ENCODE peak calls at places on chromosomes 1 and 21, in five cellular contexts. K, C, L, U and H are unnamed samples. For H3K4me1, the result is how much of the 10 kb centered on the place peaks cover.

GRCh38 chr1:172431721-172432192 is 11.3 kb downstream of the C1orf105 start:
- DNase-seq in L (no peak), C (no peak), K (peak), U (peak), H (no peak)

GRCh38 chr1:229596961-229597699 is 28.8 kb downstream of the TAF5L start:
- DNase-seq in U (no peak), L (peak), C (peak), K (no peak), H (peak)

GRCh38 chr21:25639922-25640670 is 1.0 kb downstream of the JAM2 start:
- DNase-seq in K (no peak), L (peak), C (no peak), U (no peak), H (no peak)

GRCh38 chr21:22421416-22422190 is 1423.4 kb downstream of the NCAM2 start:
- DNase-seq in U (no peak), L (no peak), K (no peak), C (no peak), H (no peak)

GRCh38 chr1:210428696-210429095 is 100.0 kb downstream of the HHAT start:
- DNase-seq in L (no peak), C (no peak), K (no peak), U (no peak), H (no peak)

GRCh38 chr1:148362141-148362929 is 120.8 kb downstream of the PPIAL4G start:
- DNase-seq in L (no peak), K (peak), U (peak), C (peak), H (no peak)

GRCh38 chr1:218665216-218665615 is 320.1 kb downstream of the TGFB2 start:
- DNase-seq in C (peak), K (no peak), U (no peak), L (peak), H (peak)

GRCh38 chr21:15841856-15842564 is 112.2 kb downstream of the USP25 start:
- DNase-seq in K (no peak), U (no peak), C (peak), L (no peak), H (no peak)

GRCh38 chr1:7149080-7149838 is 364.0 kb downstream of the CAMTA1 start:
- DNase-seq in C (no peak), L (no peak), K (peak), U (no peak), H (no peak)

GRCh38 chr21:17495680-17496079 is 17.2 kb upstream of the CXADR start:
- DNase-seq in C (no peak), L (no peak), K (no peak), U (no peak), H (no peak)

GRCh38 chr1:153366261-153366660 is 8.6 kb downstream of the S100A9 start:
- DNase-seq in U (no peak), K (no peak), L (no peak), C (no peak), H (no peak)

GRCh38 chr1:209202826-209203439 is 380.6 kb upstream of the CAMK1G start:
- DNase-seq in K (no peak), U (no peak), C (peak), L (no peak), H (no peak)

GRCh38 chr1:173779946-173780345 is 44.5 kb upstream of the DARS2 start:
- DNase-seq in U (no peak), K (no peak), L (no peak), C (no peak), H (no peak)

GRCh38 chr1:174626031-174627020 is 178.6 kb downstream of the GPR52 start:
- DNase-seq in U (no peak), C (peak), L (no peak), K (no peak), H (no peak)

GRCh38 chr1:118659646-118660045 is 328.5 kb downstream of the TBX15 start:
- DNase-seq in L (no peak), U (no peak), K (no peak), C (no peak), H (no peak)

GRCh38 chr1:50427818-50428779 is 4.9 kb upstream of the DMRTA2 start:
- DNase-seq in U (no peak), K (no peak), L (no peak), C (no peak), H (no peak)

GRCh38 chr1:59601032-59601431 is 213.7 kb upstream of the HOOK1 start:
- DNase-seq in K (no peak), C (no peak), U (no peak), L (no peak), H (peak)

GRCh38 chr1:74502432-74502831 is 10.0 kb downstream of the LRRC53 start:
- DNase-seq in K (no peak), C (peak), U (no peak), L (no peak), H (no peak)

GRCh38 chr1:200919386-200919785 is 24.7 kb downstream of the INAVA start:
- DNase-seq in L (no peak), C (no peak), U (no peak), K (no peak), H (no peak)

GRCh38 chr1:221089273-221089672 is 210.0 kb downstream of the HLX start:
- DNase-seq in K (no peak), U (no peak), C (peak), L (no peak), H (no peak)

GRCh38 chr1:11898831-11899467 is 27.3 kb downstream of the KIAA2013 start:
- DNase-seq in K (no peak), U (no peak), C (no peak), L (no peak), H (no peak)

GRCh38 chr1:203152158-203153034 is 23.2 kb downstream of the MYBPH start:
- DNase-seq in U (no peak), C (peak), L (no peak), K (no peak), H (no peak)

GRCh38 chr21:38628426-38628825 is 130.1 kb upstream of the ERG start:
- DNase-seq in C (no peak), U (no peak), K (no peak), L (no peak), H (no peak)

GRCh38 chr1:221724931-221725605 is 16.8 kb downstream of the DUSP10 start:
- DNase-seq in U (no peak), L (no peak), C (peak), K (peak), H (peak)

GRCh38 chr1:9024837-9025236 is 1.4 kb downstream of the SLC2A7 start:
- DNase-seq in L (no peak), K (no peak), U (no peak), C (no peak), H (no peak)

GRCh38 chr1:57195436-57195941 is 228.4 kb downstream of the DAB1 start:
- DNase-seq in U (no peak), L (no peak), K (no peak), C (no peak), H (no peak)

GRCh38 chr1:220045356-220046051 is 801 bp downstream of the EPRS1 start:
- DNase-seq in L (no peak), U (no peak), K (no peak), C (no peak), H (no peak)

DNA sequence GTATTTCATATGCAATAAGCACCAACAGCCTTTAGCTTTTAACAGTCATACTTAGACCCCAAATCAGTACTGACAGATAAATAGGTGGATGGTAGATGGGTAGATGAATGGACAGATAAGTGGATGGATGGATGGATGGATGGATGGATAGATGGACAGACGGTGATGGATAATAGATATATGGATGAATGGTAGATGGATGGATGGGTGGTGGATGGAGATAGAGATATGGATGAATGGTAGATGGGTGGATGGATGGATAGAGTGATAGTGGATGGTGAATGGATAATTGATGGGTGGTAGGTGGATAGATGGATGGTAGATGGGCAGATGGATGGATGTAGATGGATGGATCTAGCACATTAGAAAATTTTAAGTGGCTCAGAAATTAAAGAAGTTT is 62.5 kb downstream of the TIAM1 start:
- DNase-seq in C (no peak), K (no peak), L (no peak), U (no peak), H (no peak)
- H3K4me3 ChIP-seq in C (no peak), K (no peak), L (no peak), U (no peak), H (no peak)

DNA sequence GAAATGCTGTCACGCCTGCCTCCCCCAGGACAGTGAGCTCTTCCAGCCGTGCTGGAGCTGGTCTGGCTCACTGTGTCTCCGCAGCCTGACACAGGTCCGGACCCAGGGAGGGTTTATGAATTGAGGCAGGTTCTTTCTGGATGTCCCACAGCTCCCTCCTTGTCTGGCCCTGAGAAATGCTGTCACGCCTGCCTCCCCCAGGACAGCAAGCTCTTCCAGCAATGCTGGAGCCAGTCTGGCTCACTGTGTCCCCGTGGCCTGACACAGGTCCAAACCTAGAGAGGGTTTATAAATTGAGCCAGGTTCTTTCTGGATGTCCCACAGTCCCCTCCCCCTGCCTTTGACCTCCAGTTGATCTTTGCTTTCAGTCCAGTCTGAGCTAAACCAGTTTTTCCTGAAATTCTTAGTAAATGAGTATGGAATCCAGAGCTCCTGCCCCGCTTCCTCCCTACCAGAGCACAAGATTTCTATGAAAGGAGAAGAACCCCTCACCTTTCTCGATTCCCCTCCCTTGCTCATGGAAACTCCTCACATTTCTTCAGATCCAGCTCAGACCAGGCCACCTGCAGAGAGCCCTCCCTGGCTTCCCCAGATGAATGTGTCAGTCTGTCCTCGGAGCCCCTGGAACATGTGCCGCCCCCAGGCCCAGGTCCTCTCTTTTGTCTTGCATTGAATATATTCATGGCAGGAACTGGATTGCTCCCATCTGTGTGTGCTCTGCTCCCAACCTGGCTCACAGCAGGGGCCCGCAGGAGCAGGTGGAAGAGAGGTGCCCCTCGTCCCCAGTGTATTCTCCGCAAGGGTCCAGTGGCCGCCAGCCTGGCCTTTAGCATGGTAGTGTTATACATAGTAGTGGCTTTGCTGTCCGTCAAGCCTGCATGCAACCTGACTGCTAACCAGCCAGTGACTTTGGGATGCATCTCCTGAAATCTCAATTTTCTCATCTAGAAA is 116.3 kb downstream of the EPHB2 start:
- DNase-seq in C (no peak), U (no peak), K (no peak), L (no peak), H (no peak)
- H3K4me1 ChIP-seq in C (under half), U (under half), K (under half), L (under half), H (under half)

DNA sequence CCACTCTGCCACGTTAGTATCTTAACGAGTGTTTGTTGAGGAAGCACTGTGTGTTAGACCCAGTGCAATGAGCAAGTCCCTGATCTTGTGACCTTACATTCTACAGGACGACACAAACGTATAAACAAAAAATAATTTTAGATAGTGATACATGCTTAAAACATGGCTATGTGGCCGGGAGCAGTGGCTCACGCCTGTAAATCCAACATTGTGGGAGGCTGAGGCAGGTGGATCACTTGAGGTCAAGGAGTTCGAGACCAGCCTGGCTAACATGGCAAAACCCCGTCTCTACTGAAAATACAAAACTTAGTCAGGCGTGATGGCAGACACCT is 19.6 kb downstream of the MTX1 start:
- DNase-seq in K (no peak), U (no peak), L (no peak), C (peak), H (peak)
- H3K4me3 ChIP-seq in K (peak), U (peak), L (peak), C (peak), H (peak)

GRCh38 chr1:26740958-26741357 is 45.1 kb downstream of the ARID1A start:
- DNase-seq in U (no peak), K (no peak), L (no peak), C (no peak), H (no peak)
- H3K4me1 ChIP-seq in U (under half), K (under half), L (under half), C (under half), H (under half)

GRCh38 chr1:22490309-22490708 is 38.7 kb downstream of the ZBTB40 start:
- DNase-seq in C (no peak), U (no peak), K (no peak), L (no peak), H (no peak)

GRCh38 chr1:22489278-22489677 is 37.6 kb downstream of the ZBTB40 start:
- DNase-seq in U (no peak), K (no peak), C (no peak), L (no peak), H (no peak)

GRCh38 chr1:22489823-22490222 is 38.2 kb downstream of the ZBTB40 start:
- DNase-seq in C (no peak), K (no peak), U (no peak), L (no peak), H (no peak)

GRCh38 chr1:22487781-22488180 is 36.1 kb downstream of the ZBTB40 start:
- DNase-seq in U (no peak), K (no peak), C (no peak), L (no peak), H (no peak)

GRCh38 chr1:22488319-22488718 is 36.7 kb downstream of the ZBTB40 start:
- DNase-seq in K (no peak), U (no peak), L (no peak), C (peak), H (no peak)
- H3K4me3 ChIP-seq in K (no peak), U (no peak), L (no peak), C (no peak), H (no peak)

GRCh38 chr1:214438059-214438458 is 113.3 kb downstream of the PTPN14 start:
- DNase-seq in U (no peak), C (no peak), L (no peak), K (no peak), H (no peak)
- H3K4me1 ChIP-seq in U (under half), C (under half), L (under half), K (under half), H (under half)